ENCODE peak calls at places on chromosomes 16 and 17, in seven cellular contexts. H, L, C, B, O, U and W are unnamed samples.

GRCh38 chr16:27760845-27761176 is 210.9 kb downstream of the KATNIP start:
- DNase-seq in H (no peak), L (no peak), C (no peak), B (no peak), O (no peak), U (peak), W (no peak)

GRCh38 chr16:24993722-24994686 is 21.2 kb downstream of the ARHGAP17 start:
- DNase-seq in H (no peak), L (no peak), C (no peak), B (peak), O (no peak), U (no peak), W (peak)

GRCh38 chr16:67967183-67967955 is 1.1 kb downstream of the SLC12A4 start:
- DNase-seq in H (no peak), L (no peak), C (no peak), B (no peak), O (no peak), U (no peak), W (no peak)

GRCh38 chr17:42918902-42919521 is 18.4 kb downstream of the G6PC1 start:
- DNase-seq in H (no peak), L (no peak), C (no peak), B (no peak), O (no peak), U (no peak), W (no peak)

GRCh38 chr17:80364091-80364691 is 50.8 kb upstream of the ENDOV start:
- DNase-seq in H (no peak), L (no peak), C (no peak), B (peak), O (no peak), U (peak), W (no peak)

GRCh38 chr16:49338867-49339266 is 34.7 kb upstream of the C16orf78 start:
- DNase-seq in H (no peak), L (no peak), C (no peak), B (no peak), O (no peak), U (no peak), W (peak)

GRCh38 chr17:81898029-81898866 is 3.8 kb upstream of the NPB start:
- DNase-seq in H (no peak), L (no peak), C (no peak), B (peak), O (no peak), U (no peak), W (no peak)

GRCh38 chr16:82857693-82858337 is 231.0 kb downstream of the CDH13 start:
- DNase-seq in H (no peak), L (no peak), C (no peak), B (no peak), O (no peak), U (no peak), W (no peak)

GRCh38 chr17:39064374-39064773 is 87.1 kb downstream of the PLXDC1 start:
- DNase-seq in H (no peak), L (no peak), C (no peak), B (no peak), O (no peak), U (no peak), W (no peak)

GRCh38 chr17:63772801-63773271 is 561 bp downstream of the CCDC47 start:
- DNase-seq in H (no peak), L (no peak), C (no peak), B (no peak), O (no peak), U (no peak), W (no peak)

GRCh38 chr16:19093631-19094541 is 19.9 kb upstream of the ITPRIPL2 start:
- DNase-seq in H (no peak), L (no peak), C (no peak), B (no peak), O (no peak), U (no peak), W (peak)

GRCh38 chr17:77315551-77316190 is 174.9 kb downstream of the SEC14L1 start:
- DNase-seq in H (no peak), L (no peak), C (no peak), B (no peak), O (no peak), U (peak), W (no peak)

GRCh38 chr17:78133971-78134898 is 3.7 kb downstream of the TMC8 start:
- DNase-seq in H (peak), L (no peak), C (peak), B (peak), O (no peak), U (peak), W (no peak)

GRCh38 chr17:1720856-1721386 is 3.6 kb upstream of the WDR81 start:
- DNase-seq in H (no peak), L (no peak), C (peak), B (peak), O (no peak), U (peak), W (no peak)

GRCh38 chr17:63587770-63588169 is 12.9 kb upstream of the TACO1 start:
- DNase-seq in H (no peak), L (no peak), C (no peak), B (no peak), O (no peak), U (no peak), W (no peak)

GRCh38 chr17:4116516-4116915 is 26.3 kb downstream of the ZZEF1 start:
- DNase-seq in H (no peak), L (no peak), C (no peak), B (no peak), O (no peak), U (no peak), W (no peak)

GRCh38 chr17:79036609-79037008 is 12.6 kb downstream of the C1QTNF1 start:
- DNase-seq in H (no peak), L (no peak), C (no peak), B (no peak), O (no peak), U (no peak), W (peak)

GRCh38 chr17:60601443-60602384 is 1.7 kb downstream of the PPM1D start:
- DNase-seq in H (peak), L (peak), C (peak), B (peak), O (no peak), U (no peak), W (no peak)

GRCh38 chr16:46832757-46833464 is 1.9 kb upstream of the C16orf87 start:
- DNase-seq in H (no peak), L (peak), C (no peak), B (no peak), O (no peak), U (no peak), W (no peak)

GRCh38 chr16:67718668-67719047 is 458 bp downstream of the GFOD2 start:
- DNase-seq in H (no peak), L (peak), C (peak), B (no peak), O (no peak), U (no peak), W (no peak)

GRCh38 chr17:73021771-73022170 is 70.7 kb downstream of the SLC39A11 start:
- DNase-seq in H (no peak), L (no peak), C (no peak), B (no peak), O (no peak), U (no peak), W (no peak)

GRCh38 chr16:58198022-58198683 is at the start of gene CSNK2A2:
- DNase-seq in H (peak), L (peak), C (peak), B (peak), O (no peak), U (peak), W (peak)

GRCh38 chr17:73267648-73268537 is 6.2 kb upstream of the CPSF4L start:
- DNase-seq in H (no peak), L (no peak), C (no peak), B (no peak), O (no peak), U (no peak), W (no peak)

GRCh38 chr17:46968896-46969295 is 10.2 kb downstream of the RPRML start:
- DNase-seq in H (no peak), L (no peak), C (no peak), B (no peak), O (no peak), U (no peak), W (no peak)

GRCh38 chr16:68715471-68715870 is 21.6 kb upstream of the CDH1 start:
- DNase-seq in H (no peak), L (peak), C (no peak), B (no peak), O (no peak), U (no peak), W (no peak)

GRCh38 chr17:37359682-37360188 is 16.1 kb upstream of the C17orf78 start:
- DNase-seq in H (no peak), L (no peak), C (no peak), B (no peak), O (no peak), U (no peak), W (no peak)

GRCh38 chr17:12107905-12108304 is 87.2 kb downstream of the MAP2K4 start:
- DNase-seq in H (no peak), L (no peak), C (no peak), B (no peak), O (no peak), U (no peak), W (no peak)

GRCh38 chr17:55734128-55734781 is 11.6 kb upstream of the TMEM100 start:
- DNase-seq in H (peak), L (no peak), C (no peak), B (no peak), O (no peak), U (no peak), W (no peak)

GRCh38 chr17:72421128-72422092 is 300.6 kb downstream of the SOX9 start:
- DNase-seq in H (peak), L (peak), C (peak), B (peak), O (no peak), U (no peak), W (no peak)

GRCh38 chr17:31854672-31855071 is 4.4 kb downstream of the COPRS start:
- DNase-seq in H (no peak), L (no peak), C (no peak), B (no peak), O (no peak), U (no peak), W (no peak)

GRCh38 chr17:82489851-82490511 is 29.6 kb upstream of the FOXK2 start:
- DNase-seq in H (no peak), L (no peak), C (no peak), B (no peak), O (no peak), U (no peak), W (no peak)

GRCh38 chr17:6667516-6667915 is 16.0 kb downstream of the C17orf100 start:
- DNase-seq in H (peak), L (no peak), C (no peak), B (no peak), O (no peak), U (no peak), W (no peak)

DNA sequence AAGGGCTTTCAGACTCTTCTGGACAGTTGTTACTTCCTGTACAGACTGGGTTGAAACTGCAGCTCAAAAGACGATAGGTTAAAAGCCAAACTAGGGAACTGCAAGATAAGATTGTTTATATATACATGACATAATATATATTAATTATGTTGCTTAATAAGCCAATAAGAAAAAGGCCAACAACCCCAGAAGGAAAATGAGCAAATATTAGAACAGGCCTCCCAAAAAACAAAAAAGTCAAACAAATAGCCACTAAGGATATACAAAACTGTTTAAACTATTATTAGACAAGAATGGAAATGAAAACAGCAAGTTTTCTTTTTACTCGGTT is 495 bp upstream of the CMTR2 start:
- DNase-seq in H (no peak), L (no peak), C (no peak), B (no peak), O (no peak), U (no peak), W (no peak)
- TF ChIP-seq CTCF in H (no peak), L (no peak), C (no peak), B (no peak), O (no peak), U (no peak), W (no peak)

DNA sequence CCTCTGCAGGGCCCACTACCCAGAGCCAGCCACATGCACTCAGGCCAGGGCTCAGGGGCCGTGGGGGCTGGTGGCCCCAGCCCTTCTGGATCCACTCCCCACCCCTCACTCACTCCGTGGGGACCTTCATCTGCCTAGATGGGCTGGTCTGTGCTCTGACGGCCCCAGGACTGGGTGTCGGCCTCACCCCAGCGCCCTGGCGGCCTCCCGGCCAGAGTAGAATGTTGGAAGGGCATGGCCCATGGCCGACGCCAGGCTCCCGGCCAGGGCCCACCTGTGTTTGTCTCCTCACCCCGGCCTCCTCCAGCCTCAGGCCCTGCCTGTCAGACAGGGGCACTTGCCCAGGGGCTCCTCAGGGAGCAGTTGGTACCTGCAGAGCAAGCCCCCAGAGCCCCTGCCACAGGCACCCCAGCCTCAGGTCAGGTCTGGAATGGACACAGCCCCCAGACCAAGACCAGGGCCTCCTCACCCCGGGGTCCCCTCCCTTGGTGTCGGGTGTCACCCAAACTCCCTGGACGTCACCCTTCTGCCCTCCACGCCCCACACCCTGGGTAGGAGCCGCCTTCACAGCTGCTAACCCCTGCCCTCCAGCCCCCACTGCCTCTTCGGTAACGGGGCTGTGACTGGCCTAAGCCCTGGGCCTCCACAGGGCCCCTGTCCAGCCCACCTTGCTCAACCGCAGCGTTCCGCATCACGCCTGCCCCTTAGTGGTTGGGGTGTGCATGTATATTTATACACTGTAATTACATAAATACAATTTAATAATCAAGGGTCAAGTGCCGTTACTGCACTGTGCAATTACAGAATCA is 3.0 kb upstream of the CDH15 start:
- DNase-seq in H (no peak), L (no peak), C (no peak), B (no peak), O (no peak), U (no peak), W (no peak)
- TF ChIP-seq CTCF in H (no peak), L (no peak), C (no peak), B (no peak), O (no peak), U (no peak), W (no peak)

DNA sequence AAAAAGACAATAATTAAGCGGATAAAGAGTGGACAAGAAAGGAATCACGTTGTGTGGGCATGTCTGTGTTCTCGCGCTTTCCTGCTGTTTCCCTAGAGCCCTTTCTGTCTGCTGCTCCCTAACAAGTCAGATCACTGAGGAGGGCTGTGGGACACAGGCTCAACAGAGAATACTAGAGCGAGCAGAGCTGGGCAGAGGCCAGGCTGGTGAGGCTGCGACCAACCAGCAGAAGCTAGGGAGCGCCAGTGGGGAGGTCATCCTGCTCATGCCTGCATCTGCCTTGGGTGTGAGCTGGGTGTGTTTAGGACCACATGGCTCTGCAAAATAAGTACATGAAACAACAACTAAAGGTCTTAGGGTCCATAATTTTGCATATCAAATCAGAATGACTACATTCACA is 11.5 kb upstream of the FOXJ1 start:
- DNase-seq in H (no peak), L (no peak), C (no peak), B (no peak), O (no peak), U (no peak), W (no peak)
- TF ChIP-seq CTCF in H (no peak), L (no peak), C (no peak), B (peak), O (no peak), U (no peak), W (no peak)

GRCh38 chr16:56041556-56042140 is 149.6 kb upstream of the GNAO1 start:
- DNase-seq in H (peak), L (no peak), C (peak), B (peak), O (no peak), U (no peak), W (no peak)
- TF ChIP-seq CTCF in H (peak), L (no peak), C (peak), B (peak), O (peak), U (peak), W (no peak)

GRCh38 chr16:86199182-86199581 is 300.2 kb downstream of the IRF8 start:
- DNase-seq in H (no peak), L (no peak), C (no peak), B (no peak), O (no peak), U (no peak), W (no peak)
- TF ChIP-seq CTCF in H (no peak), L (no peak), C (no peak), B (no peak), O (no peak), U (no peak), W (no peak)

GRCh38 chr16:23504453-23505179 is 5.7 kb downstream of the GGA2 start:
- DNase-seq in H (peak), L (peak), C (peak), B (peak), O (no peak), U (peak), W (peak)
- TF ChIP-seq CTCF in H (no peak), L (no peak), C (no peak), B (no peak), O (no peak), U (no peak), W (no peak)

GRCh38 chr16:3879887-3880564 is 487 bp downstream of the CREBBP start:
- DNase-seq in H (peak), L (no peak), C (peak), B (no peak), O (no peak), U (peak), W (peak)
- TF ChIP-seq CTCF in H (peak), L (no peak), C (peak), B (no peak), O (peak), U (no peak), W (no peak)